ENCODE peak calls at places on chromosomes 2 and 18, in five cellular contexts. I, V, M, S and L are unnamed samples.
A peak's percentile ranks its signal among the peaks of the same experiment; 100 is the strongest.

GRCh38 chr2:152617464-152618187 is 99.6 kb downstream of the PRPF40A start:
- DNase-seq in I (no peak), V (no peak), M (no peak), S (no peak), L (no peak)

GRCh38 chr2:151315381-151315903 is 26.0 kb upstream of the NMI start:
- DNase-seq in I (no peak), V (no peak), M (no peak), S (no peak), L (no peak)

GRCh38 chr18:361100-361732 is 93.4 kb upstream of the THOC1 start:
- DNase-seq in I (no peak), V (no peak), M (no peak), S (no peak), L (no peak)

GRCh38 chr2:112075490-112076260 is 20.6 kb downstream of the TMEM87B start:
- DNase-seq in I (no peak), V (no peak), M (no peak), S (no peak), L (no peak)

GRCh38 chr2:9627310-9627709 is 3.5 kb downstream of the YWHAQ start:
- DNase-seq in I (no peak), V (no peak), M (no peak), S (no peak), L (no peak)

GRCh38 chr2:98911376-98912154 is 24.5 kb downstream of the CRACDL start:
- DNase-seq in I (no peak), V (no peak), M (peak; percentile 25), S (peak; percentile 70), L (no peak)

GRCh38 chr2:231467016-231467545 is 2.8 kb upstream of the NCL start:
- DNase-seq in I (no peak), V (no peak), M (no peak), S (peak; percentile 49), L (no peak)

GRCh38 chr18:67475673-67476072 is 40.8 kb downstream of the DSEL start:
- DNase-seq in I (no peak), V (no peak), M (no peak), S (no peak), L (no peak)

GRCh38 chr2:241558532-241559488 is at the start of gene BOK:
- DNase-seq in I (peak; percentile 79), V (peak; percentile 72), M (peak; percentile 73), S (no peak), L (peak; percentile 75)

GRCh38 chr2:26000561-26001211 is 18.4 kb upstream of the KIF3C start:
- DNase-seq in I (no peak), V (no peak), M (peak; percentile 54), S (no peak), L (peak; percentile 39)

GRCh38 chr2:164589522-164589921 is 31.8 kb downstream of the GRB14 start:
- DNase-seq in I (no peak), V (no peak), M (no peak), S (no peak), L (no peak)

GRCh38 chr2:63029058-63029457 is 21.6 kb upstream of the OTX1 start:
- DNase-seq in I (no peak), V (no peak), M (no peak), S (no peak), L (no peak)

GRCh38 chr2:11790228-11790627 is 43.8 kb downstream of the LPIN1 start:
- DNase-seq in I (no peak), V (no peak), M (no peak), S (no peak), L (peak; percentile 47)

GRCh38 chr2:203327918-203328734 is at the start of gene ABI2:
- DNase-seq in I (peak; percentile 87), V (peak; percentile 38), M (peak; percentile 76), S (peak; percentile 85), L (peak; percentile 85)

GRCh38 chr2:234444888-234445287 is 52.0 kb downstream of the ARL4C start:
- DNase-seq in I (peak; percentile 48), V (no peak), M (no peak), S (no peak), L (no peak)

GRCh38 chr2:109692013-109692738 is 78.0 kb downstream of the SOWAHC start:
- DNase-seq in I (no peak), V (no peak), M (no peak), S (no peak), L (peak; percentile 53)

DNA sequence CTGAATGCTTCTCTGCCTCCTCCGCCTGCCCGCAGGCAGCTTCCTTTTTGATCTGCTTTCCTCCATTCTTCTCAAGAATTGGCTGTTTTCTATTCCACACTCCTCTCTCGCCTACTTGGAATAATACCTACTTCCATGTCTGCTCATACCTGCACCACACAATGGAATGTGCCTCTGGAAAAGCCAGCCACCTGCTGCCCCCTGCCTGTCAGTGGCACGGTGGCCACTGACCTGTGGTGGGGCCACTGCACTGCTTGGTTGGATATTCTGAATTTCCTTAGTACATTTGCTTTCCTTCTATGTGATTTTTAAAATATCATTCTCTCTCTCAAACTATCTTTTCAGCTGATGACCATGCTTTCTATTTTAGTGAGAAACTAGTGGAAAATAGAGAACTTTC is 406.9 kb downstream of the DCDC2C start:
- DNase-seq in I (no peak), V (no peak), M (no peak), S (no peak), L (no peak)
- TF ChIP-seq CTCF in I (no peak), V (no peak), M (no peak), S (no peak), L (no peak)

DNA sequence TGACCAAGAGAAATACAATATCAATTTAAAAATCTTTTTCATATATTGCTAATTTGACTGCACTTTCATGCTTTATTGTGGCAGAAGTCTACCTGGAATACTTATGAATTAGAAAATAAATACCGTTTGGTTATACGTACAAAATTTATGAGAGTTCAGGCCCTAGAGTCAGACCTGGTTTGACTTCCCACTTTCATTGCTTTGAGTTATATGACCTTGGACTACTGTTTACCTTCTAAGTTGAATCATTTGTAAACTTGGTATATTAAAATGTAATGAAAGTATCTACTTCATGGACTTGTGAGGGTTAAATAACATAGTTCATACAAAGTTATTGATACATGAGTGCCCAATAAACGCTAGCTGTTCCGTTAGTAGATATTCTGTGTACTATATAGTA is 12.0 kb downstream of the VAPA start:
- DNase-seq in I (no peak), V (no peak), M (no peak), S (no peak), L (no peak)
- H3K4me1 ChIP-seq in I (peaks cover 35% of the 10 kb centered on the region), V (peaks cover 45% of the 10 kb centered on the region), M (peaks cover 100% of the 10 kb centered on the region), S (peaks cover 74% of the 10 kb centered on the region), L (peaks cover 75% of the 10 kb centered on the region)

DNA sequence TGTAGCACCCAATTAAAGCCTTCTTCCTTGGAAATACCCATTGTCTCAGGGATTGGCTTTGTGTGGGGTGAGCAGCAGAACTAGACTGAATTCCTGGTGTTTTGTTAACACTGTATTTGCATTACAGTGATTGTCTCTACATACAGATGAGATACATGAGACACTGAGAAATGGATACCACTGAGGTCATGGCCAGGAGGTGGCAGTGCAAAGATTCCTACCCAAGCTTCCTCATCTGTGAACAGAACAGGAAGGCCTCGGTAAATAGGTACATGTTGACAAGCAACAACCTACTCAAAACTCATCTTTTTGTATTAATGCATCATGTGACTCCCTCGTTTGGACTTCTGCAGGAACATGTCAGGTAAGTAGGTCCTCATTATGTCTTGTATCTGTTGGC is 445.8 kb upstream of the RGPD4 start:
- DNase-seq in I (no peak), V (no peak), M (no peak), S (no peak), L (no peak)
- TF ChIP-seq CTCF in I (no peak), V (no peak), M (no peak), S (no peak), L (no peak)

GRCh38 chr2:199936554-199936953 is 18.7 kb downstream of the TYW5 start:
- DNase-seq in I (no peak), V (no peak), M (no peak), S (no peak), L (no peak)
- H3K4me1 ChIP-seq in I (no peaks in the 10 kb centered on the region), V (peaks cover 12% of the 10 kb centered on the region), M (no peaks in the 10 kb centered on the region), S (no peaks in the 10 kb centered on the region), L (no peaks in the 10 kb centered on the region)

GRCh38 chr2:121689356-121689755 is 40.1 kb upstream of the CLASP1 start:
- DNase-seq in I (no peak), V (no peak), M (peak; percentile 27), S (no peak), L (peak; percentile 24)
- TF ChIP-seq CTCF in I (no peak), V (peak; percentile 34), M (no peak), S (peak; percentile 20), L (peak; percentile 20)

DNA sequence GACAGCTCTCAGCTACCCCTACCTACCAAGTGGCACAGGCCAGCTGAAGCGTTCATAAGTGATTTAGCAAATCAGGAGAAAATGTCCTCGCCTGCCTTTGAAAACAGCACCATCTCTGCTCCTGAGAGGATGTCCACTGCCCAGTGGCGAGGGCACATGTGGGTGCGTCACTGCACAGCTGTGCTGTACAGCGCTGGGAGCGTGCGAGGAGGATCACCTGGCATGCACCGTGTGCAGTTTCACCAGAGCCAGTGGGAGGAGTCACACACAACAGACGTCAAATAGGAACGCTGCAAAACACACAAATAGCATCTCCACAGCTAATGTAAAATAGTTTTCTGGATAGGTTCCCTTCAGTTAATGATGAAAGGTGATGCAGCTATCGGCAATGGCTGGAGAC is 154.1 kb downstream of the HDAC4 start:
- DNase-seq in I (peak; percentile 67), V (peak; percentile 62), M (no peak), S (peak; percentile 69), L (peak; percentile 77)
- H3K4me1 ChIP-seq in I (peaks cover 24% of the 10 kb centered on the region), V (peaks cover 94% of the 10 kb centered on the region), M (peaks cover 58% of the 10 kb centered on the region), S (peaks cover 38% of the 10 kb centered on the region), L (peaks cover 61% of the 10 kb centered on the region)

GRCh38 chr2:70959271-70959761 is 19.1 kb upstream of the ANKRD53 start:
- DNase-seq in I (no peak), V (no peak), M (peak; percentile 5), S (peak; percentile 72), L (no peak)

GRCh38 chr2:70956141-70956540 is 20.4 kb downstream of the ATP6V1B1 start:
- DNase-seq in I (no peak), V (no peak), M (no peak), S (no peak), L (no peak)

GRCh38 chr2:70957838-70958237 is 20.6 kb upstream of the ANKRD53 start:
- DNase-seq in I (no peak), V (no peak), M (no peak), S (no peak), L (no peak)

GRCh38 chr2:70958759-70959158 is 19.7 kb upstream of the ANKRD53 start:
- DNase-seq in I (no peak), V (no peak), M (peak; percentile 16), S (peak; percentile 55), L (no peak)

DNA sequence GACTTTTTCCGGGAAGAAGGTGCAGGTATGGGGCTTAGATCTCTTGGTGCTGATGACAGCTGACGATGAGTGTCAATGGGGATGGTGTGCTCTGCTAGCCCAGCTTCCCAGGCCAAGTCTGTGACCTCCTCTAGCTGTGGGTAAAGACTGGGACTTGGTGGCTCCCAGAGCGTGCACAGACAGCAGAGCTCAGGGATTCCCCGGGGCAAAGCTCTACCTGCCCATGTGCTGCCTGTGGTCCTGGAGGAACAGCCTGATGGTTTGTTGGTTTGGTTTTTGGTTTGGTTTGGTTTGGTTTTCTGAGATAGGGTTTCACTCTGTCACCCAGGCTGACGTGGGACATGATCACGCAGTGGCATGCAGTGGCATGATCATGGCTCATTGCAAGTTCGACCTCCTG is 19.2 kb downstream of the ATP6V1B1 start:
- DNase-seq in I (no peak), V (no peak), M (no peak), S (no peak), L (no peak)
- TF ChIP-seq CTCF in I (no peak), V (no peak), M (no peak), S (no peak), L (no peak)

DNA sequence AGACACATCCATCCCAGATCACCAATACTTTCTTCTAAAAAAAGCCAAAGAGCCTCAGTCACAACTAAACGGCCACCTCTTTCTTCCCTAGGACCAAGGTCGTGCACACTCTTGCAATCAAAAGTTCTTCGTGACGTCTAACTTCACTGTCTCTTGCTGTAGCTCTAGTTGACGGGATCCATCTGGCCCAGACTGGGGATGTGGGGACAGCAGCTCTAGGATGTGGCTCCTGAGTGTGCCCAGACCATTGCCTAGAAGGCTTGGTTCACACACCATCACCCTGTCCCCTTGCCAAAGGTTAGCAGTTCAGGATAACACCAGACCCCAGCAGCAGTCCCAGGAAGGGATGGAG is 98.2 kb downstream of the TNS1 start:
- DNase-seq in I (no peak), V (no peak), M (no peak), S (no peak), L (no peak)
- H3K4me1 ChIP-seq in I (peaks cover 26% of the 10 kb centered on the region), V (peaks cover 2% of the 10 kb centered on the region), M (peaks cover 100% of the 10 kb centered on the region), S (peaks cover 91% of the 10 kb centered on the region), L (peaks cover 100% of the 10 kb centered on the region)